ENCODE peak calls at places on chromosomes 13 and 19, in nine cellular contexts. C is keratinocyte; T is neural progenitor cell; X is adrenal gland; N is IMR-90; V is activated T-cell treated with anti-CD3 and anti-CD28 coated beads for 1 hour; R is stimulated activated effector memory CD8-positive, alpha-beta T cell treated with anti-CD3 and anti-CD28 coated beads, Interleukin-12 subunit alpha, Interleukin-12 subunit beta, amount 100 ng/mL, for 72 hours; H is tibial artery; L is Kasumi-1. E is an unnamed sample.

GRCh38 chr19:28556371-28556770 is 656.6 kb downstream of the UQCRFS1 start:
- DNase-seq in C (no peak), T (no peak), X (no peak), N (no peak), V (no peak), R (no peak), H (no peak), L (no peak), E (no peak)

GRCh38 chr13:73937420-73937819 is 196.8 kb downstream of the KLF12 start:
- DNase-seq in C (no peak), T (no peak), X (no peak), N (no peak), V (no peak), R (no peak), H (no peak), L (no peak), E (no peak)

GRCh38 chr13:65310663-65311328 is 1919.3 kb downstream of the PCDH9 start:
- DNase-seq in C (no peak), T (no peak), X (no peak), N (no peak), V (no peak), R (no peak), H (no peak), L (no peak), E (no peak)

GRCh38 chr13:105587786-105588185 is 947.7 kb downstream of the EFNB2 start:
- DNase-seq in C (peak), T (no peak), X (no peak), N (peak), V (no peak), R (no peak), H (no peak), L (no peak), E (no peak)

GRCh38 chr13:73776137-73776785 is 357.9 kb downstream of the KLF12 start:
- DNase-seq in C (no peak), T (no peak), X (no peak), N (peak), V (no peak), R (no peak), H (no peak), L (no peak), E (no peak)

GRCh38 chr13:98930014-98930625 is 47.7 kb downstream of the DOCK9 start:
- DNase-seq in C (no peak), T (no peak), X (no peak), N (no peak), V (no peak), R (no peak), H (no peak), L (no peak), E (no peak)

GRCh38 chr13:72151241-72151640 is 284.2 kb upstream of the DACH1 start:
- DNase-seq in C (peak), T (no peak), X (no peak), N (no peak), V (no peak), R (no peak), H (no peak), L (no peak), E (no peak)

GRCh38 chr13:107753748-107754147 is 461.6 kb downstream of the LIG4 start:
- DNase-seq in C (no peak), T (no peak), X (no peak), N (no peak), V (no peak), R (no peak), H (no peak), L (no peak), E (no peak)

GRCh38 chr19:17394891-17395415 is 957 bp upstream of the CCDC194 start:
- DNase-seq in C (peak), T (peak), X (peak), N (peak), V (peak), R (peak), H (no peak), L (peak), E (peak)

GRCh38 chr13:26616126-26616525 is 58.6 kb downstream of the WASF3 start:
- DNase-seq in C (peak), T (no peak), X (no peak), N (peak), V (no peak), R (no peak), H (no peak), L (no peak), E (peak)

GRCh38 chr19:16076958-16077611 is 790 bp downstream of the TPM4 start:
- DNase-seq in C (no peak), T (peak), X (no peak), N (no peak), V (no peak), R (no peak), H (peak), L (peak), E (peak)

GRCh38 chr13:109182777-109183465 is 553.5 kb downstream of the MYO16 start:
- DNase-seq in C (no peak), T (no peak), X (no peak), N (peak), V (no peak), R (no peak), H (no peak), L (no peak), E (no peak)

GRCh38 chr13:113029061-113029445 is 60.0 kb downstream of the MCF2L start:
- DNase-seq in C (no peak), T (no peak), X (no peak), N (no peak), V (no peak), R (no peak), H (no peak), L (no peak), E (no peak)

GRCh38 chr13:26839682-26840081 is 79.1 kb upstream of the GPR12 start:
- DNase-seq in C (no peak), T (no peak), X (no peak), N (no peak), V (no peak), R (no peak), H (no peak), L (no peak), E (peak)

GRCh38 chr19:10961073-10961762 is 388 bp downstream of the SMARCA4 start:
- DNase-seq in C (no peak), T (peak), X (no peak), N (no peak), V (no peak), R (peak), H (no peak), L (peak), E (no peak)

GRCh38 chr19:10566658-10567410 is 1.0 kb upstream of the KRI1 start:
- DNase-seq in C (no peak), T (no peak), X (peak), N (no peak), V (no peak), R (peak), H (no peak), L (no peak), E (no peak)

GRCh38 chr19:5926641-5927438 is 12.8 kb downstream of the CAPS start:
- DNase-seq in C (no peak), T (no peak), X (no peak), N (no peak), V (no peak), R (no peak), H (peak), L (no peak), E (no peak)

GRCh38 chr13:19590423-19590822 is 29.1 kb upstream of the TPTE2 start:
- DNase-seq in C (no peak), T (no peak), X (no peak), N (no peak), V (no peak), R (no peak), H (no peak), L (no peak), E (no peak)

GRCh38 chr19:8806661-8807060 is 25.4 kb downstream of the ZNF558 start:
- DNase-seq in C (no peak), T (no peak), X (no peak), N (no peak), V (no peak), R (no peak), H (no peak), L (no peak), E (no peak)

GRCh38 chr13:110445722-110446569 is 115.6 kb downstream of the RAB20 start:
- DNase-seq in C (peak), T (no peak), X (no peak), N (peak), V (no peak), R (no peak), H (no peak), L (no peak), E (no peak)

GRCh38 chr13:112891477-112892401 is 77.3 kb upstream of the MCF2L start:
- DNase-seq in C (no peak), T (peak), X (no peak), N (no peak), V (no peak), R (no peak), H (no peak), L (no peak), E (no peak)

GRCh38 chr13:23619073-23619855 is 49.1 kb downstream of the TNFRSF19 start:
- DNase-seq in C (no peak), T (no peak), X (no peak), N (no peak), V (no peak), R (no peak), H (no peak), L (no peak), E (no peak)

GRCh38 chr13:84542348-84542747 is 660.1 kb upstream of the SLITRK1 start:
- DNase-seq in C (no peak), T (no peak), X (no peak), N (no peak), V (no peak), R (no peak), H (no peak), L (no peak), E (no peak)

GRCh38 chr13:32791545-32792172 is 205.4 kb downstream of the PDS5B start:
- DNase-seq in C (no peak), T (no peak), X (no peak), N (peak), V (no peak), R (no peak), H (no peak), L (no peak), E (no peak)

GRCh38 chr19:13748169-13748884 is 16.0 kb upstream of the MRI1 start:
- DNase-seq in C (no peak), T (peak), X (peak), N (peak), V (no peak), R (no peak), H (no peak), L (peak), E (no peak)

GRCh38 chr19:5006201-5006600 is 37.3 kb downstream of the KDM4B start:
- DNase-seq in C (no peak), T (no peak), X (peak), N (peak), V (no peak), R (no peak), H (no peak), L (no peak), E (no peak)

GRCh38 chr19:16573925-16574324 is 1.7 kb upstream of the SLC35E1 start:
- DNase-seq in C (no peak), T (no peak), X (no peak), N (no peak), V (no peak), R (no peak), H (no peak), L (no peak), E (no peak)

GRCh38 chr19:1867359-1867724 is 4.0 kb upstream of the KLF16 start:
- DNase-seq in C (no peak), T (no peak), X (no peak), N (no peak), V (no peak), R (no peak), H (no peak), L (no peak), E (no peak)

E was measured in NCI-H446.